ENCODE peak calls at places on chromosomes 5 and 9, in seven cellular contexts. One of them, this sample, is unnamed.

GRCh38 chr5:96432245-96433065 is 593 bp downstream of the PCSK1 start:
- DNase-seq in endothelial cell: peak
- DNase-seq in stomach: no peak
- DNase-seq in colonic mucosa: no peak
- DNase-seq in brain microvascular endothelial cell: no peak
- DNase-seq in GM23338: peak
- DNase-seq in GM12865: peak
- DNase-seq in this sample: peak

GRCh38 chr9:7166074-7166473 is 408.3 kb downstream of the KDM4C start:
- DNase-seq in GM12865: no peak
- DNase-seq in colonic mucosa: no peak
- DNase-seq in GM23338: no peak
- DNase-seq in stomach: no peak
- DNase-seq in endothelial cell: no peak
- DNase-seq in brain microvascular endothelial cell: no peak
- DNase-seq in this sample: no peak

GRCh38 chr5:159210846-159211245 is 1.5 kb upstream of the RNF145 start:
- DNase-seq in stomach: no peak
- DNase-seq in endothelial cell: no peak
- DNase-seq in GM12865: no peak
- DNase-seq in brain microvascular endothelial cell: no peak
- DNase-seq in colonic mucosa: no peak
- DNase-seq in GM23338: no peak
- DNase-seq in this sample: no peak

GRCh38 chr5:115377468-115378217 is 81.2 kb upstream of the CCDC112 start:
- DNase-seq in endothelial cell: no peak
- DNase-seq in brain microvascular endothelial cell: peak
- DNase-seq in stomach: no peak
- DNase-seq in GM23338: no peak
- DNase-seq in GM12865: peak
- DNase-seq in colonic mucosa: no peak
- DNase-seq in this sample: peak

GRCh38 chr5:160887780-160888179 is 35.8 kb upstream of the ATP10B start:
- DNase-seq in GM12865: no peak
- DNase-seq in brain microvascular endothelial cell: no peak
- DNase-seq in GM23338: no peak
- DNase-seq in colonic mucosa: peak
- DNase-seq in stomach: peak
- DNase-seq in endothelial cell: no peak
- DNase-seq in this sample: no peak

GRCh38 chr5:56671571-56671970 is 143.8 kb upstream of the MAP3K1 start:
- DNase-seq in GM23338: peak
- DNase-seq in GM12865: no peak
- DNase-seq in brain microvascular endothelial cell: no peak
- DNase-seq in stomach: no peak
- DNase-seq in endothelial cell: no peak
- DNase-seq in colonic mucosa: no peak
- DNase-seq in this sample: no peak

GRCh38 chr9:1231998-1232919 is 182.1 kb downstream of the DMRT2 start:
- DNase-seq in GM23338: no peak
- DNase-seq in colonic mucosa: peak
- DNase-seq in stomach: peak
- DNase-seq in GM12865: no peak
- DNase-seq in endothelial cell: no peak
- DNase-seq in brain microvascular endothelial cell: peak
- DNase-seq in this sample: no peak

GRCh38 chr5:22431840-22432239 is 421.3 kb downstream of the CDH12 start:
- DNase-seq in GM12865: no peak
- DNase-seq in endothelial cell: no peak
- DNase-seq in GM23338: no peak
- DNase-seq in stomach: no peak
- DNase-seq in colonic mucosa: no peak
- DNase-seq in brain microvascular endothelial cell: no peak
- DNase-seq in this sample: no peak

GRCh38 chr5:175695161-175696126 is 37.6 kb downstream of the HRH2 start:
- DNase-seq in colonic mucosa: no peak
- DNase-seq in brain microvascular endothelial cell: no peak
- DNase-seq in GM23338: no peak
- DNase-seq in stomach: no peak
- DNase-seq in GM12865: no peak
- DNase-seq in endothelial cell: no peak
- DNase-seq in this sample: no peak

GRCh38 chr5:160651682-160652645 is 200.0 kb downstream of the ATP10B start:
- DNase-seq in colonic mucosa: no peak
- DNase-seq in stomach: no peak
- DNase-seq in GM12865: no peak
- DNase-seq in brain microvascular endothelial cell: no peak
- DNase-seq in endothelial cell: no peak
- DNase-seq in GM23338: no peak
- DNase-seq in this sample: no peak

GRCh38 chr5:16492398-16493175 is 27.0 kb upstream of the ZNF622 start:
- DNase-seq in endothelial cell: no peak
- DNase-seq in brain microvascular endothelial cell: peak
- DNase-seq in colonic mucosa: peak
- DNase-seq in GM12865: no peak
- DNase-seq in stomach: peak
- DNase-seq in GM23338: no peak
- DNase-seq in this sample: no peak

GRCh38 chr5:151680944-151681427 is 5.7 kb downstream of the SPARC start:
- DNase-seq in brain microvascular endothelial cell: no peak
- DNase-seq in stomach: no peak
- DNase-seq in GM12865: no peak
- DNase-seq in GM23338: no peak
- DNase-seq in endothelial cell: no peak
- DNase-seq in colonic mucosa: no peak
- DNase-seq in this sample: no peak

GRCh38 chr5:151683936-151684586 is 2.7 kb downstream of the SPARC start:
- DNase-seq in endothelial cell: no peak
- DNase-seq in GM12865: no peak
- DNase-seq in colonic mucosa: no peak
- DNase-seq in brain microvascular endothelial cell: no peak
- DNase-seq in GM23338: no peak
- DNase-seq in stomach: no peak
- DNase-seq in this sample: no peak

GRCh38 chr5:151682751-151683331 is 3.9 kb downstream of the SPARC start:
- DNase-seq in endothelial cell: no peak
- DNase-seq in colonic mucosa: no peak
- DNase-seq in GM12865: no peak
- DNase-seq in brain microvascular endothelial cell: no peak
- DNase-seq in stomach: no peak
- DNase-seq in GM23338: no peak
- DNase-seq in this sample: no peak

GRCh38 chr5:151683444-151683843 is 3.3 kb downstream of the SPARC start:
- DNase-seq in colonic mucosa: no peak
- DNase-seq in brain microvascular endothelial cell: no peak
- DNase-seq in stomach: no peak
- DNase-seq in GM23338: no peak
- DNase-seq in GM12865: no peak
- DNase-seq in endothelial cell: no peak
- DNase-seq in this sample: no peak

GRCh38 chr5:151682240-151682639 is 4.5 kb downstream of the SPARC start:
- DNase-seq in brain microvascular endothelial cell: no peak
- DNase-seq in endothelial cell: no peak
- DNase-seq in GM23338: no peak
- DNase-seq in colonic mucosa: no peak
- DNase-seq in GM12865: no peak
- DNase-seq in stomach: no peak
- DNase-seq in this sample: no peak
- TF ChIP-seq CTCF in brain microvascular endothelial cell: peak
- TF ChIP-seq CTCF in endothelial cell: no peak
- TF ChIP-seq CTCF in GM23338: no peak
- TF ChIP-seq CTCF in colonic mucosa: no peak
- TF ChIP-seq CTCF in GM12865: no peak
- TF ChIP-seq CTCF in stomach: no peak
- TF ChIP-seq CTCF in this sample: no peak

GRCh38 chr5:751496-751895 is 33.0 kb downstream of the ZDHHC11B start:
- DNase-seq in endothelial cell: no peak
- DNase-seq in stomach: no peak
- DNase-seq in GM23338: no peak
- DNase-seq in colonic mucosa: peak
- DNase-seq in GM12865: no peak
- DNase-seq in brain microvascular endothelial cell: no peak
- DNase-seq in this sample: no peak

GRCh38 chr5:749101-749670 is 35.3 kb downstream of the ZDHHC11B start:
- DNase-seq in stomach: no peak
- DNase-seq in GM23338: no peak
- DNase-seq in colonic mucosa: no peak
- DNase-seq in GM12865: no peak
- DNase-seq in brain microvascular endothelial cell: no peak
- DNase-seq in endothelial cell: no peak
- DNase-seq in this sample: no peak

GRCh38 chr5:746258-746761 is 38.2 kb downstream of the ZDHHC11B start:
- DNase-seq in brain microvascular endothelial cell: no peak
- DNase-seq in stomach: no peak
- DNase-seq in endothelial cell: no peak
- DNase-seq in GM23338: no peak
- DNase-seq in colonic mucosa: no peak
- DNase-seq in GM12865: no peak
- DNase-seq in this sample: no peak
- TF ChIP-seq CTCF in brain microvascular endothelial cell: no peak
- TF ChIP-seq CTCF in stomach: no peak
- TF ChIP-seq CTCF in endothelial cell: no peak
- TF ChIP-seq CTCF in GM23338: no peak
- TF ChIP-seq CTCF in colonic mucosa: no peak
- TF ChIP-seq CTCF in GM12865: no peak
- TF ChIP-seq CTCF in this sample: no peak

GRCh38 chr5:145680169-145680568 is 155.0 kb downstream of the PRELID2 start:
- DNase-seq in colonic mucosa: no peak
- DNase-seq in GM12865: no peak
- DNase-seq in GM23338: peak
- DNase-seq in brain microvascular endothelial cell: no peak
- DNase-seq in stomach: no peak
- DNase-seq in endothelial cell: no peak
- DNase-seq in this sample: no peak
- TF ChIP-seq CTCF in colonic mucosa: no peak
- TF ChIP-seq CTCF in GM12865: no peak
- TF ChIP-seq CTCF in GM23338: peak
- TF ChIP-seq CTCF in brain microvascular endothelial cell: peak
- TF ChIP-seq CTCF in stomach: no peak
- TF ChIP-seq CTCF in endothelial cell: no peak
- TF ChIP-seq CTCF in this sample: no peak

GRCh38 chr5:75734913-75735789 is 17.9 kb upstream of the POC5 start:
- DNase-seq in stomach: peak
- DNase-seq in colonic mucosa: peak
- DNase-seq in endothelial cell: peak
- DNase-seq in GM12865: peak
- DNase-seq in brain microvascular endothelial cell: peak
- DNase-seq in GM23338: peak
- DNase-seq in this sample: peak
- TF ChIP-seq CTCF in stomach: no peak
- TF ChIP-seq CTCF in colonic mucosa: peak
- TF ChIP-seq CTCF in endothelial cell: no peak
- TF ChIP-seq CTCF in GM12865: peak
- TF ChIP-seq CTCF in brain microvascular endothelial cell: peak
- TF ChIP-seq CTCF in GM23338: peak
- TF ChIP-seq CTCF in this sample: peak

GRCh38 chr5:110727025-110727314 is 499 bp upstream of the TMEM232 start:
- DNase-seq in colonic mucosa: no peak
- DNase-seq in stomach: no peak
- DNase-seq in brain microvascular endothelial cell: no peak
- DNase-seq in endothelial cell: no peak
- DNase-seq in GM12865: no peak
- DNase-seq in GM23338: peak
- DNase-seq in this sample: no peak
- TF ChIP-seq CTCF in colonic mucosa: no peak
- TF ChIP-seq CTCF in stomach: no peak
- TF ChIP-seq CTCF in brain microvascular endothelial cell: peak
- TF ChIP-seq CTCF in endothelial cell: no peak
- TF ChIP-seq CTCF in GM12865: no peak
- TF ChIP-seq CTCF in GM23338: no peak
- TF ChIP-seq CTCF in this sample: peak

GRCh38 chr5:131634996-131635754 is at the start of gene RAPGEF6:
- DNase-seq in stomach: peak
- DNase-seq in GM12865: peak
- DNase-seq in colonic mucosa: peak
- DNase-seq in endothelial cell: peak
- DNase-seq in GM23338: peak
- DNase-seq in brain microvascular endothelial cell: peak
- DNase-seq in this sample: peak
- TF ChIP-seq CTCF in stomach: no peak
- TF ChIP-seq CTCF in GM12865: peak
- TF ChIP-seq CTCF in colonic mucosa: no peak
- TF ChIP-seq CTCF in endothelial cell: no peak
- TF ChIP-seq CTCF in GM23338: no peak
- TF ChIP-seq CTCF in brain microvascular endothelial cell: peak
- TF ChIP-seq CTCF in this sample: no peak

GRCh38 chr9:134266418-134266817 is 59.8 kb upstream of the RXRA start:
- DNase-seq in brain microvascular endothelial cell: no peak
- DNase-seq in endothelial cell: no peak
- DNase-seq in GM12865: no peak
- DNase-seq in GM23338: no peak
- DNase-seq in stomach: no peak
- DNase-seq in colonic mucosa: no peak
- DNase-seq in this sample: no peak
- TF ChIP-seq CTCF in brain microvascular endothelial cell: no peak
- TF ChIP-seq CTCF in endothelial cell: no peak
- TF ChIP-seq CTCF in GM12865: no peak
- TF ChIP-seq CTCF in GM23338: no peak
- TF ChIP-seq CTCF in stomach: no peak
- TF ChIP-seq CTCF in colonic mucosa: no peak
- TF ChIP-seq CTCF in this sample: no peak

GRCh38 chr9:3769646-3770045 is 243.8 kb upstream of the RFX3 start:
- DNase-seq in stomach: no peak
- DNase-seq in GM12865: no peak
- DNase-seq in colonic mucosa: no peak
- DNase-seq in endothelial cell: no peak
- DNase-seq in brain microvascular endothelial cell: no peak
- DNase-seq in GM23338: no peak
- DNase-seq in this sample: no peak
- TF ChIP-seq CTCF in stomach: no peak
- TF ChIP-seq CTCF in GM12865: no peak
- TF ChIP-seq CTCF in colonic mucosa: no peak
- TF ChIP-seq CTCF in endothelial cell: no peak
- TF ChIP-seq CTCF in brain microvascular endothelial cell: no peak
- TF ChIP-seq CTCF in GM23338: no peak
- TF ChIP-seq CTCF in this sample: no peak

This sample was measured in GM10248.